ENCODE peak calls at places on chromosomes 12 and 14, in five cellular contexts. P is Panc1, B is breast epithelium, V is sigmoid colon, Y is suprapubic skin. X is an unnamed sample.

GRCh38 chr12:71371132-71371531 is 68.5 kb upstream of the LGR5 start:
- DNase-seq in V (no peak), B (no peak), P (no peak), Y (no peak), X (no peak)

GRCh38 chr14:94345344-94346072 is 22.4 kb upstream of the SERPINA6 start:
- DNase-seq in P (peak; percentile 41), B (no peak), Y (no peak), V (no peak), X (no peak)

GRCh38 chr12:10364839-10365681 is 24.8 kb downstream of the KLRK1 start:
- DNase-seq in B (no peak), V (peak; percentile 79), P (peak; percentile 72), Y (no peak), X (no peak)

GRCh38 chr12:11545438-11546330 is 103.8 kb upstream of the ETV6 start:
- DNase-seq in Y (no peak), V (no peak), P (no peak), B (no peak), X (no peak)

GRCh38 chr12:3222935-3223334 is 145.8 kb downstream of the TSPAN9 start:
- DNase-seq in Y (no peak), B (no peak), V (no peak), P (no peak), X (no peak)

GRCh38 chr14:103008768-103009342 is 48.5 kb downstream of the CDC42BPB start:
- DNase-seq in V (peak; percentile 36), B (peak; percentile 48), P (no peak), Y (no peak), X (no peak)

GRCh38 chr14:77885363-77885762 is 85.5 kb downstream of the ADCK1 start:
- DNase-seq in V (no peak), B (no peak), P (no peak), Y (no peak), X (no peak)

GRCh38 chr12:45839917-45840316 is 110.4 kb downstream of the ARID2 start:
- DNase-seq in P (no peak), V (no peak), Y (no peak), B (no peak), X (no peak)

GRCh38 chr12:53082637-53083036 is 3.4 kb upstream of the SPRYD3 start:
- DNase-seq in B (no peak), Y (no peak), V (no peak), P (no peak), X (no peak)

GRCh38 chr14:87108726-87109125 is 884.3 kb downstream of the GALC start:
- DNase-seq in Y (no peak), B (no peak), V (no peak), P (no peak), X (no peak)

GRCh38 chr12:57623385-57623784 is 9.6 kb downstream of the B4GALNT1 start:
- DNase-seq in V (no peak), Y (no peak), B (no peak), P (no peak), X (no peak)

GRCh38 chr14:42475289-42475688 is 868.6 kb downstream of the LRFN5 start:
- DNase-seq in B (no peak), V (no peak), P (no peak), Y (no peak), X (no peak)

GRCh38 chr12:103944964-103945363 is 14.8 kb downstream of the HSP90B1 start:
- DNase-seq in P (no peak), V (no peak), Y (no peak), B (no peak), X (no peak)

GRCh38 chr14:60724080-60724618 is at the start of gene SIX4:
- DNase-seq in Y (no peak), P (peak; percentile 35), V (peak; percentile 87), B (peak; percentile 64), X (no peak)

GRCh38 chr12:60194682-60195081 is 598.9 kb downstream of the SLC16A7 start:
- DNase-seq in Y (no peak), B (no peak), P (no peak), V (no peak), X (no peak)

GRCh38 chr14:100679707-100680438 is 46.8 kb upstream of the DLK1 start:
- DNase-seq in Y (no peak), B (no peak), P (no peak), V (peak; percentile 86), X (no peak)

GRCh38 chr14:82070040-82070439 is 536.4 kb upstream of the SEL1L start:
- DNase-seq in P (no peak), Y (no peak), V (no peak), B (no peak), X (no peak)

GRCh38 chr14:82075566-82075965 is 541.9 kb upstream of the SEL1L start:
- DNase-seq in B (no peak), Y (no peak), P (no peak), V (no peak), X (no peak)

GRCh38 chr14:82067221-82067620 is 533.6 kb upstream of the SEL1L start:
- DNase-seq in B (no peak), P (no peak), V (no peak), Y (no peak), X (no peak)

GRCh38 chr14:82070753-82071152 is 537.1 kb upstream of the SEL1L start:
- DNase-seq in Y (no peak), P (no peak), V (no peak), B (no peak), X (no peak)
- TF ChIP-seq POLR2AphosphoS5 in Y (no peak), P (no peak), V (no peak), B (no peak), X (no peak)

DNA sequence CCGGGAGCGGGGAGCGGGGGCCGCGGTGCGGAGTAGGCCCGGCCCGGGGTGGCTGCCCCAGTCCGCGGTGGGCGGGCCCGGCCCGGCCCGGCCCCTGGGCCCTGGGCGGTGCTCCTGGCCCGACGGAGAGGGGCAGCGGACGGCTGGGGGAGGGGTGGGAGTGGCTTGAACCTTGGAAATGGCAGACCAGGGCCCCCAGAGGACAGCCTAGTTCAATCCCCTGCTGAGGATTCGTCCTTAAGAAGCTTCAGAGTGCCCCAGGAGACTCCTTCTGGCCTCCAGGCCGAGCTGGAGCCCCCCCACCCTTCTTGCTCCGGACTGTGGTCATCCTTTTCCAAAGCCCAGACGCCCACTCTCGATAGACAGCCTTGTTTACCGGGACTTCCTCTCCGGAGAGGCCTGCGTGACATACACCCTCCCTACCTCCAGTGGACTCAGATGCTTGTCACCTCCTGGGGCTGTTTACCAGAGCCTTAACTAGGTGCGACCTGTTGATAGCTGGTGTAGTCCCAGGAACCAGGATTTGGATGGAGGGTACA is 458 bp downstream of the KHNYN start:
- DNase-seq in P (no peak), B (no peak), V (peak; percentile 89), Y (peak; percentile 87), X (peak; percentile 90)
- TF ChIP-seq CTCF in P (no peak), B (no peak), V (no peak), Y (no peak), X (no peak)

GRCh38 chr12:117208206-117208605 is 17.9 kb upstream of the FBXO21 start:
- DNase-seq in V (no peak), B (no peak), Y (no peak), P (no peak), X (no peak)

GRCh38 chr12:117207675-117208074 is 17.4 kb upstream of the FBXO21 start:
- DNase-seq in Y (no peak), B (no peak), P (no peak), V (no peak), X (no peak)

GRCh38 chr12:117202033-117202432 is 11.8 kb upstream of the FBXO21 start:
- DNase-seq in Y (peak; percentile 21), P (no peak), V (peak; percentile 2), B (peak; percentile 0), X (no peak)

GRCh38 chr12:117202556-117202955 is 12.3 kb upstream of the FBXO21 start:
- DNase-seq in P (no peak), B (no peak), V (peak; percentile 6), Y (no peak), X (no peak)

DNA sequence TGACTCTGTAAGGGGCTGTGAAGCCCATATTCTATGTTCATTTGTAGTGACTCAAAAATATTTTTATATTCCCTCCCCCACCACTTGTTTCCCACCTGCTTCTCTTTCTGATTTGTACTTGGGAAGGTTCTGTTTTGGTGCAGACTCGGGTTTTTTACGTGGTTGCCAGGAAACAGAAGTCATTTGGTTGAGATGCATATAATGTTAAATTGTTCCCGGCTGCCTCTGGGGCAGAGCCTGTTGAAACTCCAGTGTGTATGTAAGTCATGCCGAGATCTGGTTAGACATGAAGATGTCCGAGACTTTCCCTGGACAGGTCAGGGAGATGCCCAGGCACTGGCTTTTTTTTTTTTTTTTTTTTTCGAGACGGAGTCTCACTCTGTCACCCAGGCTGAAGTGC is 13.9 kb upstream of the FBXO21 start:
- DNase-seq in Y (no peak), B (no peak), V (no peak), P (no peak), X (no peak)
- H3K27me3 ChIP-seq in Y (peaks cover 20% of the 10 kb centered on the region), B (no peaks in the 10 kb centered on the region), V (no peaks in the 10 kb centered on the region), P (no peaks in the 10 kb centered on the region), X (no peaks in the 10 kb centered on the region)

GRCh38 chr12:123233505-123234299 is 466 bp downstream of the MTRFR start:
- DNase-seq in B (no peak), V (no peak), P (no peak), Y (no peak), X (no peak)
- TF ChIP-seq POLR2AphosphoS5 in B (peak; percentile 12), V (no peak), P (no peak), Y (peak; percentile 12), X (no peak)

GRCh38 chr14:68936476-68936875 is 42.6 kb downstream of the ACTN1 start:
- DNase-seq in V (no peak), P (no peak), B (no peak), Y (no peak), X (no peak)

GRCh38 chr14:68939424-68939892 is 39.6 kb downstream of the ACTN1 start:
- DNase-seq in Y (no peak), V (no peak), P (no peak), B (no peak), X (no peak)

GRCh38 chr14:68938515-68939423 is 40.3 kb downstream of the ACTN1 start:
- DNase-seq in P (no peak), B (no peak), V (peak; percentile 77), Y (no peak), X (no peak)

GRCh38 chr14:68936980-68937379 is 42.1 kb downstream of the ACTN1 start:
- DNase-seq in Y (no peak), V (no peak), P (no peak), B (no peak), X (no peak)

DNA sequence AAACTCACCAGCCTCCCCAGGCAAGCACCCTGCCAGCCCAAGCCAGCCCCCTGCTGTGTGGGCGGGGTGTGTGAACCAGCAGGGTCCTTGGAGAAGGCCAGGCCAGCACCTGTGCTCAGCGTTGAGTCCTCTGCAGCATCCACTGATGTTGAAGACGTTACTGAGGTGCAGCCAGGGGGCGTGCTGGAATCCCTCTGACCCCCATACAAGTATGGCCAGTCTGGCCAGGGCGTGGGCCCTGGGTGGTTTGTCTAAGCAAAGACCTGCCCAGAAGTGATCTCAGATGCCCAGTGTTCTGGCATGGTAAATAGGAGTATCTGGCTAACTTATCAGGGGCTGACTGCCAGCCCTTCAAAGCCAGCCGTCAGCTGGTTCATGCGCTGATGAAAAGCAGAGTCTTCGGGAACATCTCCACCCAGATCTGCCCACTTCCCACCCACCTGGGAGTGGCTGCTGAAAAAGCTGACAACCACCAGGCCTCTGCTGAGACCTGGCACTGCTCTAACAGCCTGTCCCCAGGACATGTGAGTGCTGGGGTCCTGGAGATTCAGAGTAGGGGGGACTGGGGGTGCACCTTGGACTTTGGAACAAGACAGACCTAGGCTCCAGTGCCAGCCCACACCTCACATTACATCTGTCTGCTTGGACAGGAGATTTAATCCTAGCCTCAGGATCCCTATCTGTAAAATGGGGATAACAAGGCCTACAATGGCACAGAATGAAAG is 41.1 kb downstream of the ACTN1 start:
- DNase-seq in B (peak; percentile 74), V (peak; percentile 95), Y (no peak), P (no peak), X (no peak)
- TF ChIP-seq CTCF in B (peak; percentile 16), V (peak; percentile 25), Y (peak; percentile 28), P (no peak), X (no peak)